ENCODE peak calls at places on chromosomes 3 and 15, in four cellular contexts. Q, N, J and I are unnamed samples. For H3K4me1, the result is how much of the 10 kb centered on the place peaks cover.

GRCh38 chr15:94586099-94586498 is 354.7 kb downstream of the MCTP2 start:
- DNase-seq in Q (no peak), J (no peak), N (no peak), I (no peak)

GRCh38 chr15:49769225-49769624 is 148.4 kb downstream of the DTWD1 start:
- DNase-seq in J (no peak), Q (no peak), N (no peak), I (no peak)

GRCh38 chr15:32994810-32995424 is 199.6 kb downstream of the FMN1 start:
- DNase-seq in Q (no peak), J (peak), N (peak), I (no peak)

GRCh38 chr3:127074900-127075360 is 92.0 kb downstream of the PLXNA1 start:
- DNase-seq in J (peak), Q (no peak), N (peak), I (peak)

GRCh38 chr15:79492065-79492464 is 59.9 kb downstream of the MINAR1 start:
- DNase-seq in N (no peak), Q (no peak), J (no peak), I (no peak)

GRCh38 chr15:65085207-65085753 is 8.7 kb downstream of the KBTBD13 start:
- DNase-seq in Q (no peak), J (no peak), N (no peak), I (no peak)

GRCh38 chr15:48331796-48332641 is 790 bp downstream of the DUT start:
- DNase-seq in J (peak), Q (peak), N (no peak), I (peak)

GRCh38 chr15:33089878-33090757 is 104.4 kb downstream of the FMN1 start:
- DNase-seq in Q (no peak), J (peak), N (peak), I (peak)

GRCh38 chr3:149395107-149396089 is 17.9 kb upstream of the TM4SF1 start:
- DNase-seq in J (peak), Q (no peak), N (peak), I (no peak)

GRCh38 chr3:30003741-30004140 is 602.7 kb upstream of the TGFBR2 start:
- DNase-seq in N (no peak), Q (no peak), J (no peak), I (no peak)

GRCh38 chr3:9898467-9899229 is 4.0 kb upstream of the IL17RE start:
- DNase-seq in J (peak), Q (peak), N (peak), I (no peak)

GRCh38 chr3:38274864-38275649 is 7.0 kb upstream of the SLC22A14 start:
- DNase-seq in Q (no peak), J (no peak), N (no peak), I (no peak)

GRCh38 chr15:75776075-75776443 is 63.4 kb upstream of the CSPG4 start:
- DNase-seq in N (peak), J (peak), Q (no peak), I (no peak)

GRCh38 chr15:83983634-83984458 is 251.7 kb upstream of the GOLGA6L4 start:
- DNase-seq in J (no peak), Q (no peak), N (peak), I (no peak)

GRCh38 chr3:151477596-151478375 is 16.9 kb upstream of the IGSF10 start:
- DNase-seq in J (peak), N (peak), Q (no peak), I (no peak)

GRCh38 chr15:29457729-29458128 is 188.1 kb upstream of the NSMCE3 start:
- DNase-seq in N (peak), Q (no peak), J (no peak), I (no peak)

GRCh38 chr3:126424039-126424717 is 29.5 kb downstream of the CFAP100 start:
- DNase-seq in Q (no peak), N (no peak), J (no peak), I (no peak)

GRCh38 chr15:31598620-31599019 is 272.0 kb downstream of the KLF13 start:
- DNase-seq in J (peak), N (no peak), Q (no peak), I (no peak)

GRCh38 chr3:27677554-27677953 is 44.6 kb downstream of the EOMES start:
- DNase-seq in N (peak), J (peak), Q (no peak), I (peak)

DNA sequence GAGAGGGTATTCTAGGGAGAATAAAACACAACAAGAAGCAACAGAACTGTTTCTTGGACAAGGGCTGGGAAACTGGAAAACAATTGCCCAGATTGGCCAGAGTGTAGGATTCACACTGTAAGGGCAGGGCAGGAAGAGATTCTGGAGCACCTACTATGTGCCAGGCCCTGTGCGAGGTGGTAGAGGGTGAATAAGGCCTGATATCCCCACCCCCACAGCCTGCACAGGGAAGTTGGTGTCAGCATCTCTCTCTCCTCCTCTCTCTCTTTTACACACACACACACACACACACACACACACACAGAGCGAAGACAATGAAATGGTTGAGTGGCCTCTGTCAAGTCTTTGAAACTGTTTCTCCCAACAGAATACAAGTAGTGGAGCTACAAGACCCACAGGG is 47.1 kb upstream of the SLCO2A1 start:
- DNase-seq in N (no peak), J (no peak), Q (no peak), I (no peak)
- H3K27ac ChIP-seq in N (no peak), J (no peak), Q (no peak), I (no peak)

DNA sequence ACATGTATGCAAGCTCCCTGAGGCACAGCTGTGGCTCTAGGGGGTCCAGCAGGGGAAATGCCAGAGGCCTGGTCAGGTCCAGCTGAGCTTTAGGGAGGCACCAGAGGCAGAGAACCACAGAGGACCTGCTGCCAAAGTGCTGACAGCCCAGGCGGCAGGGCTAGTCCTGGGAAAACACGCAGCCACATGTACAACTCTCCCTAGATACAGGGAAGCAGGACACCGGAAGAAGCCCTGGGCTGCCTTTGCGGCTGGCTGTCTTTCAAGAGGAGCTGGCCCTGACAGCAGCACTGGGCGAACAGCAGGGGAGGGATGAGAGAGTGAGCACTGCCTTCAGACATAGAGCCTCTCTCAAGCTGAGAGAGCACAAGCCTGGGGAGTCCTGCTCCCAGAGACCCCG is 40.7 kb downstream of the RFT1 start:
- DNase-seq in Q (no peak), N (peak), J (no peak), I (no peak)
- H3K4me1 ChIP-seq in Q (under half), N (under half), J (under half), I (under half)

DNA sequence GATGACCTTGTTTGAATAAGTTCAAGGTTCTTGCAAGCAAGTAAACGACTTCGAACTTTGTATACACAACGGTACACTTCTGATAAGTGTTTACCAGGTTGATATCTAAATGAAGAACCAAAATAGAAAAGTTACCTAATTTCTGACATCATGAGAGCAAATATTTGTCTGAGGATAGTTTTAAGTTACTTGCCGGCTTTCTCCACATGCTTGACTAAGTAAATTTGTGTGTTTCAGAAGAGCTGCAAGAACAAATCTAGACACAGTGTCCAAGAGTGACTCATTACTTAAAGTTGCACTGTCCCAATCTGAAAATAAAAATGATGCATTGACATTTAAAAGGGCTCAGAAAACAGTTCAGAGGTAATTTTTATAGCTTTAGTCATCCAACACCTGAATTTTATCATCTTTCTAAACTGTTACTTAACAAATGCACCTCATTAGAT is 115.1 kb downstream of the HERC1 start:
- DNase-seq in J (peak), Q (no peak), N (peak), I (no peak)
- H3K4me3 ChIP-seq in J (no peak), Q (no peak), N (no peak), I (no peak)

GRCh38 chr3:124816206-124816605 is 71.0 kb downstream of the ITGB5 start:
- DNase-seq in N (no peak), J (peak), Q (no peak), I (no peak)
- H3K27ac ChIP-seq in N (no peak), J (peak), Q (no peak), I (no peak)

GRCh38 chr3:52215351-52215750 is 10.1 kb downstream of the TLR9 start:
- DNase-seq in Q (no peak), J (no peak), N (no peak), I (no peak)
- H3K4me1 ChIP-seq in Q (under half), J (half or more), N (under half), I (under half)

GRCh38 chr15:26032162-26032846 is 169.2 kb upstream of the ATP10A start:
- DNase-seq in N (no peak), J (no peak), Q (no peak), I (no peak)
- H3K4me3 ChIP-seq in N (no peak), J (no peak), Q (no peak), I (no peak)

DNA sequence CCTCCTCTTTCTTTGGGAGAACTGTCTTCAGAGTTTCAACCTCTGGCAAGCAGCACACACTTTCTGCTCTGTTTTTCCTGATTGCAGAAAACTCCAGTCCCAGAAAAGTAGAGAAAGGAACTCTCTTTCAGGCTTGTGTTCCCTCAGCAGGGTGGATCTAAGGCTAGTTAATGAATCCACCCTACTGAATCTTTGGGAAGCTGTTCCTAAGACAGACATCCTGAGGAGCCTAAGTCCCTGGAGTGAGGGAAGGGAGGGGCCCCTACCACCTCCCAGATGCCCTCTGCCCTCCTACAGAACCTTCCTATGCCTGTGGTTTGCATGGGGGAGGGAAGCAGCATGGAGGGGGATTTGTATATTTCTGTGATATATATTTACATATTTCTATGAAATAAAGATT is 124.4 kb downstream of the ANO10 start:
- DNase-seq in N (no peak), Q (no peak), J (no peak), I (no peak)
- H3K27ac ChIP-seq in N (no peak), Q (no peak), J (peak), I (no peak)

DNA sequence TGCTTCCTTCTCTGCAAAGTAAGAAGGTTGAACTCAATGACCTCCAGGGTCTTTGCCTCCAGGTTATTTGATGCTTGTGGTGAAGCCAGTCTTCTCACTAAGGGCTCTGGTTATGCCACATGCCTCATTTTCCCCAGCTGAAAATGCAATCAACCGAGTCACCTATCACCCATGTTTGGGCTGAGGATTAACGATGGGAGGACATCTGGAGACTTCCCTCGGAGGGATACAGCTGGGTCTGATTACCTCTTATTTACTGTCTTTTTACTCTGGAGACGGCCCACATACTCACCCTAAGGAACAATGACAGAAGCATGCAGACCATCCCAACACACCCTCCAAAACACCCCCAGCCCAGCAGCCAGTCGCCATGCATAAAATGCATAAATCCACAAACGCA is 187.4 kb downstream of the OPA1 start:
- DNase-seq in J (no peak), N (no peak), Q (no peak), I (no peak)
- H3K4me1 ChIP-seq in J (under half), N (under half), Q (under half), I (under half)

GRCh38 chr15:40088929-40089755 is 19.5 kb downstream of the BMF start:
- DNase-seq in Q (no peak), N (peak), J (no peak), I (no peak)
- H3K4me3 ChIP-seq in Q (no peak), N (no peak), J (no peak), I (no peak)

GRCh38 chr3:122959339-122959738 is 68.2 kb downstream of the SEMA5B start:
- DNase-seq in N (no peak), J (no peak), Q (no peak), I (no peak)
- H3K27ac ChIP-seq in N (no peak), J (no peak), Q (no peak), I (no peak)